ENCODE peak calls at places on chromosomes 6 and 20, in nine cellular contexts. Y is left ventricle myocardium inferior, E is transverse colon, V is omental fat pad, Q is RWPE1, K is HCT116, R is A549, G is lower lobe of right lung, Z is IMR-90. P is an unnamed sample.

GRCh38 chr20:17614176-17614811 is 44.4 kb downstream of the DSTN start:
- DNase-seq in Y (peak), E (peak), V (no peak), Q (peak), K (no peak), R (peak), G (peak), Z (peak), P (no peak)

GRCh38 chr20:34515484-34516037 is 661 bp upstream of the DYNLRB1 start:
- DNase-seq in Y (peak), E (peak), V (no peak), Q (peak), K (no peak), R (peak), G (peak), Z (peak), P (peak)

GRCh38 chr20:58268421-58268821 is 40.0 kb upstream of the ANKRD60 start:
- DNase-seq in Y (no peak), E (peak), V (no peak), Q (no peak), K (no peak), R (peak), G (no peak), Z (no peak), P (no peak)

GRCh38 chr6:86558318-86558717 is 379.0 kb upstream of the HTR1E start:
- DNase-seq in Y (no peak), E (no peak), V (no peak), Q (no peak), K (no peak), R (no peak), G (no peak), Z (no peak), P (no peak)

GRCh38 chr6:35370124-35370741 is 27.9 kb downstream of the PPARD start:
- DNase-seq in Y (peak), E (peak), V (no peak), Q (peak), K (peak), R (peak), G (peak), Z (peak), P (no peak)

GRCh38 chr6:29745386-29745785 is 22.2 kb downstream of the HLA-F start:
- DNase-seq in Y (no peak), E (no peak), V (no peak), Q (no peak), K (no peak), R (no peak), G (no peak), Z (no peak), P (no peak)

GRCh38 chr20:34475979-34476736 is 40.1 kb upstream of the DYNLRB1 start:
- DNase-seq in Y (peak), E (peak), V (no peak), Q (no peak), K (no peak), R (peak), G (peak), Z (peak), P (peak)

GRCh38 chr20:15930324-15931305 is 642.6 kb downstream of the KIF16B start:
- DNase-seq in Y (no peak), E (no peak), V (no peak), Q (peak), K (no peak), R (peak), G (no peak), Z (peak), P (peak)

GRCh38 chr20:9551808-9552550 is 37.6 kb downstream of the LAMP5 start:
- DNase-seq in Y (no peak), E (no peak), V (no peak), Q (no peak), K (no peak), R (peak), G (no peak), Z (no peak), P (no peak)

GRCh38 chr6:52512199-52512598 is 64.7 kb downstream of the TRAM2 start:
- DNase-seq in Y (peak), E (peak), V (no peak), Q (peak), K (peak), R (peak), G (no peak), Z (peak), P (no peak)

GRCh38 chr6:158259136-158259535 is 53.1 kb upstream of the TULP4 start:
- DNase-seq in Y (no peak), E (no peak), V (no peak), Q (no peak), K (no peak), R (no peak), G (no peak), Z (no peak), P (no peak)

GRCh38 chr20:31695849-31696804 is 26.5 kb downstream of the BCL2L1 start:
- DNase-seq in Y (no peak), E (peak), V (no peak), Q (peak), K (peak), R (peak), G (peak), Z (peak), P (no peak)

GRCh38 chr6:35469711-35470662 is 1.8 kb downstream of the RPL10A start:
- DNase-seq in Y (no peak), E (peak), V (no peak), Q (peak), K (no peak), R (no peak), G (no peak), Z (no peak), P (no peak)

GRCh38 chr20:64136004-64136710 is 28.1 kb upstream of the MYT1 start:
- DNase-seq in Y (no peak), E (no peak), V (no peak), Q (no peak), K (no peak), R (no peak), G (peak), Z (no peak), P (no peak)

GRCh38 chr6:30162265-30163089 is 869 bp upstream of the TRIM15 start:
- DNase-seq in Y (no peak), E (no peak), V (no peak), Q (no peak), K (no peak), R (no peak), G (no peak), Z (no peak), P (no peak)

GRCh38 chr6:148431413-148431812 is 88.8 kb downstream of the SASH1 start:
- DNase-seq in Y (no peak), E (no peak), V (no peak), Q (no peak), K (no peak), R (no peak), G (no peak), Z (no peak), P (peak)

GRCh38 chr6:129670634-129671033 is 39.3 kb downstream of the ARHGAP18 start:
- DNase-seq in Y (no peak), E (no peak), V (no peak), Q (no peak), K (no peak), R (no peak), G (no peak), Z (no peak), P (no peak)

GRCh38 chr6:75230484-75231325 is 12.9 kb downstream of the COX7A2 start:
- DNase-seq in Y (no peak), E (peak), V (no peak), Q (peak), K (peak), R (peak), G (no peak), Z (peak), P (peak)

GRCh38 chr6:142605922-142606321 is 304.1 kb downstream of the ADGRG6 start:
- DNase-seq in Y (no peak), E (no peak), V (no peak), Q (peak), K (no peak), R (no peak), G (no peak), Z (peak), P (no peak)

GRCh38 chr20:62477669-62478450 is 2.1 kb upstream of the GATA5 start:
- DNase-seq in Y (no peak), E (no peak), V (no peak), Q (no peak), K (no peak), R (no peak), G (no peak), Z (no peak), P (peak)

GRCh38 chr6:72621243-72622093 is at the start of gene KCNQ5:
- DNase-seq in Y (no peak), E (peak), V (no peak), Q (peak), K (no peak), R (peak), G (peak), Z (no peak), P (peak)

GRCh38 chr6:93684339-93684738 is 265.0 kb upstream of the EPHA7 start:
- DNase-seq in Y (no peak), E (peak), V (no peak), Q (no peak), K (no peak), R (no peak), G (no peak), Z (no peak), P (no peak)

GRCh38 chr20:42754713-42755112 is 435.0 kb downstream of the PTPRT start:
- DNase-seq in Y (no peak), E (no peak), V (no peak), Q (no peak), K (no peak), R (no peak), G (peak), Z (no peak), P (no peak)

GRCh38 chr6:43980004-43980795 is 147.1 kb downstream of the MRPL14 start:
- DNase-seq in Y (no peak), E (no peak), V (peak), Q (no peak), K (no peak), R (no peak), G (no peak), Z (no peak), P (no peak)

GRCh38 chr20:44736170-44737021 is 9.3 kb upstream of the KCNK15 start:
- DNase-seq in Y (no peak), E (peak), V (no peak), Q (peak), K (peak), R (peak), G (no peak), Z (peak), P (peak)
- TF ChIP-seq CTCF in Y (no peak), E (no peak), V (no peak), Q (no peak), K (no peak), R (no peak), G (no peak), Z (no peak), P (no peak)

GRCh38 chr6:132715204-132715603 is 1.3 kb upstream of the VNN1 start:
- DNase-seq in Y (no peak), E (peak), V (no peak), Q (peak), K (peak), R (peak), G (no peak), Z (peak), P (peak)
- TF ChIP-seq CTCF in Y (peak), E (no peak), V (no peak), Q (no peak), K (peak), R (peak), G (no peak), Z (peak), P (no peak)

DNA sequence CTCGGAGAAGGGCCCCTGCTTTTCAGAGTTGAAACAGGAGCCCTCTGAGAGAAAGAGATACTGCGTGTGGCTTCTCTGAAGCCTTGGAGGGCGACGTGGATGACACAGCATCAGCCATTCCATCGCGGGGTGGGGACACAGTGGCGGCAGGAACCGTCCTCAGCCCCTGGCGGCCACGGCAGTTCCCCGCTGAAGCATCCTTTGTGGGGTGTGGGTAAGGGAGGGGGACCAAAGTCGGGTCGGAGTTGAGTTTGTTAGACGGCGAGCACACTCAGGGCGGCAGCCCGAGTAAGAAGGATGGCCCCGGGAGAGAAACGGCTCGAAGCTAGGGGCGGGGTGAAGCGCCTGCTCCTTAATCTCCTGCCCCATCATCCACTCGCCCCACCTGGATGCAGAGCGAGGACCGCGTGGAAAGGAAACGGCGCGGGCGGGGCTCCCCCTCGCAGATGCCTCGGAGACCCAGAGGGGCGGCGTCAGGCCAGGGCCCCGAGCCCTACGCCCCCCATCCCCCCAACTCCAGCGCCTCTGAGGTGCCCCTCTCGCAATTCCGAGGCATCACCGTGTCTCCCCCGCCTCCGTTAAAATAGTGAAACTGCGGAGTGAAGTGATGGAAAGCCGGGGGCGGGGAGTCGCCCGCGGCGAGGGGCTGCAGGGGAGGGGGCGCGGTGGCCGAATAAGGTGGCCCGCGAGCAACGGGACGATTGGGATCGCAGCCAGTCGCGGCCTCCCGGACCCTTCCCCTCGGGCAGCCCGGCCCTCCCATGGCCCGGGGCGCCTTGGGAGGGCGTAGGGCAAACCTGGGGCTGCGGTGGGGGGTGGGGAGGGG is 796 bp upstream of the RREB1 start:
- DNase-seq in Y (peak), E (peak), V (no peak), Q (peak), K (no peak), R (peak), G (peak), Z (peak), P (peak)
- TF ChIP-seq CTCF in Y (peak), E (peak), V (no peak), Q (no peak), K (no peak), R (no peak), G (no peak), Z (no peak), P (no peak)

DNA sequence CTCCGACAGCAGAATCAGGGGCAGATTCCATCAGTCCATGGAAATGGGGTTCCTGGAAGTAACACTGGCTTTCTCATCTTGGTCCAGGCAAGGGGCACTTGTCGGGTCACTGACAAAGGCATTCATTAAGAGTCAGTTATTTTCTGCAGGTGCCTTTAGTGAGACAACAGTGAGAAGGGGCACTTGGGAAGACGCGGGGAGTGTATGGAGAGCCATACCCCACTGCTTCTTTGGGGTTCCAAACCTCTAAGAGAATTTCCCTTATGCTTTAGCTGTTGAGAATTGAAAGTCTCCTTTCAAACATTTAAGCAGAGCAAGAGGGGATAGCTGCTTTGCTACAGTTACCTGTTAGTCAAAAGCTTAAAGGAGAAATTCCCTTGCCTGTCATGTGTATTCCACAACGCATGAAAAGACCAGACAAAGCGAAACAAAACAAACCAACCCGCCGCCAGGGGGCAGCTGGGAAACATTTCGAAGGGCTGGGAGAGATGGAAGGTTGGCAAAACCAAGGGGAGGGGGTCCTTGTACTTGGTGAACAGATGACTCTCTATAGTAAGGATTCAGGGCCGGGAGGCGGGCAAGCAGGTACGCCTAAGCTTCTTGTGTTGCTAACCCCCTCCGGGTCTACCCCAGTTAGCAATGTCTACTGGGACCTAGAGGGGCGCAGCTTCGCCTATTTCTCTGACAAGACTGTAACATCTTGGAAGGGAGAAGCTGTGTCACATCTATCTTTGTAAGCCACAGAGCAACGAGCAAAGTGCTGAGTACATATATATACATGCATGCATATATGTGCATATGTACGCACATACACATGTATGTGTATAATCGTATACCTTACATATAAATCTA is 474.9 kb upstream of the AGPAT4 start:
- DNase-seq in Y (peak), E (peak), V (no peak), Q (peak), K (peak), R (peak), G (no peak), Z (no peak), P (peak)
- TF ChIP-seq CTCF in Y (peak), E (no peak), V (no peak), Q (no peak), K (peak), R (peak), G (peak), Z (no peak), P (peak)

DNA sequence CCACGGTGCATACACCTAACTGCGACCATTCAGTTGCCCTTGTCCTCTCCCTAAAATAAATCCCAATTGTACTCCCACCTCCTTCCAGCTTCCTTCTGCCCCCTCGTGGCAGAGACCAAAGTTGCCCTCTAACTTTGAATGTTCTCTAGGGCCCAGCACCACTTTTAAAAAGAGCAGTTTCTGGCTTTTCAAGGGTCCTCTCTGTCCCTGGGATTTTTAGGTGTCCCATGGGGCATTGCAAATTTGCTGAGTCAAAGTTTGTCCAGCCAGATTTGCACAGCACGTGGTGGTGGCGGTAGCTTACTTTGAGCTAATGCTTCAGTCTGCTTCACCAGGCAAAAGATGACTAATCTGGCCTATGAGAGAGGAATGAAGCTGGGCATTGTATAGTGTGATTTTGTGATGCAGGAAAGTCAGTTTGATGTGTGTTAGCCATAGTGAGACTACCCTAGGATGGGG is 100.2 kb downstream of the PERP start:
- DNase-seq in Y (no peak), E (peak), V (no peak), Q (peak), K (peak), R (peak), G (no peak), Z (peak), P (peak)
- TF ChIP-seq CTCF in Y (peak), E (peak), V (no peak), Q (peak), K (peak), R (peak), G (peak), Z (peak), P (peak)

GRCh38 chr6:46443623-46444022 is 47.6 kb downstream of the RCAN2 start:
- DNase-seq in Y (no peak), E (no peak), V (no peak), Q (no peak), K (no peak), R (no peak), G (no peak), Z (no peak), P (no peak)
- TF ChIP-seq CTCF in Y (no peak), E (no peak), V (no peak), Q (no peak), K (no peak), R (no peak), G (no peak), Z (no peak), P (no peak)

DNA sequence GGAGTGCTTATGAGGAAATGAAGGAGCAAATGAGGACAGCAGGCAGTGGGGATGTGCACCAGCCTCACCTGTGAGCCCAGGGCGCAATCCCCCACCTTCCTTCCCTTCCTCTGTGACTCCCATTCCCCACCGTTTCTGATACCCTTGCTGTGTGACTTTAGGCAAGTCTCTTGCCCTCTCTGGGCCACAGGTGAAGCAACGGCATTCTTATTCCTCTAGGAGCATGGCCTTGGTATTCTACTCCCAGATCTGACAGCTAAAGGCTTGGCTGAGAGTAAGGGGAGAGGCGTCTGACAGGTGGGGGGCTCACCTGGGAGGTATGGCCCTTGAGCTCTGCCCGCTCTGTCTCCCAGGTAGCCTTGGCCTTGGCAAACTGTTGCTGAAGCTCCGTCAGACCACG is 30.9 kb upstream of the DSN1 start:
- DNase-seq in Y (no peak), E (no peak), V (no peak), Q (no peak), K (no peak), R (no peak), G (no peak), Z (no peak), P (no peak)
- TF ChIP-seq CTCF in Y (no peak), E (no peak), V (no peak), Q (no peak), K (no peak), R (no peak), G (no peak), Z (no peak), P (no peak)

P was measured in nephron progenitor cell.